ENCODE peak calls at places on chromosome 7, in five cellular contexts. K is M059J, L is transverse colon, O is AML-193, I is GM06990. W is an unnamed sample.

GRCh38 chr7:116977172-116977571 is 23.9 kb downstream of the ST7 start:
- DNase-seq in K (peak), L (no peak), O (no peak), I (no peak), W (no peak)

GRCh38 chr7:139095194-139095659 is 14.3 kb downstream of the ZC3HAV1 start:
- DNase-seq in K (no peak), L (peak), O (peak), I (peak), W (peak)

GRCh38 chr7:618539-619355 is 99.1 kb upstream of the PDGFA start:
- DNase-seq in K (no peak), L (peak), O (peak), I (no peak), W (peak)

GRCh38 chr7:155965010-155965409 is 152.7 kb upstream of the SHH start:
- DNase-seq in K (peak), L (no peak), O (no peak), I (no peak), W (no peak)

GRCh38 chr7:136030330-136030729 is 53.2 kb upstream of the MTPN start:
- DNase-seq in K (no peak), L (no peak), O (no peak), I (no peak), W (no peak)

GRCh38 chr7:117666019-117666418 is 186.2 kb downstream of the CFTR start:
- DNase-seq in K (peak), L (no peak), O (no peak), I (no peak), W (no peak)

GRCh38 chr7:79506481-79506880 is 53.0 kb upstream of the MAGI2 start:
- DNase-seq in K (peak), L (no peak), O (no peak), I (no peak), W (no peak)

GRCh38 chr7:141522657-141523342 is 28.4 kb upstream of the AGK start:
- DNase-seq in K (no peak), L (no peak), O (no peak), I (no peak), W (no peak)

GRCh38 chr7:24924375-24924774 is 55.6 kb downstream of the OSBPL3 start:
- DNase-seq in K (no peak), L (no peak), O (no peak), I (no peak), W (no peak)

GRCh38 chr7:72258074-72258473 is 154.1 kb downstream of the CALN1 start:
- DNase-seq in K (no peak), L (no peak), O (no peak), I (no peak), W (no peak)

GRCh38 chr7:48518092-48518491 is 346.8 kb downstream of the ABCA13 start:
- DNase-seq in K (no peak), L (no peak), O (no peak), I (no peak), W (no peak)

GRCh38 chr7:88104732-88105131 is 115.1 kb downstream of the SRI start:
- DNase-seq in K (no peak), L (no peak), O (no peak), I (no peak), W (no peak)

GRCh38 chr7:113698556-113699220 is 220.1 kb downstream of the PPP1R3A start:
- DNase-seq in K (peak), L (no peak), O (peak), I (no peak), W (no peak)

GRCh38 chr7:13144622-13145021 is 457.2 kb downstream of the ARL4A start:
- DNase-seq in K (peak), L (no peak), O (no peak), I (no peak), W (no peak)

GRCh38 chr7:23864984-23865383 is 155.0 kb downstream of the STK31 start:
- DNase-seq in K (peak), L (no peak), O (no peak), I (no peak), W (no peak)

GRCh38 chr7:106372595-106373318 is 88.0 kb upstream of the NAMPT start:
- DNase-seq in K (no peak), L (no peak), O (no peak), I (no peak), W (no peak)

GRCh38 chr7:41880107-41880506 is 177.2 kb upstream of the INHBA start:
- DNase-seq in K (peak), L (no peak), O (peak), I (no peak), W (no peak)

GRCh38 chr7:6536262-6536770 is 14.9 kb downstream of the GRID2IP start:
- DNase-seq in K (peak), L (peak), O (no peak), I (no peak), W (no peak)

W was measured in KG1.